ENCODE peak calls at places on chromosomes 3 and 15, in seven cellular contexts. X is heart right ventricle; F is T-helper 9 cell; I is IMR-90; N is amniotic epithelial cell; H is HFF-Myc; U is stimulated activated CD4-positive, alpha-beta T cell treated with anti-CD3 and anti-CD28 coated beads, TNF-alpha, amount 100 ng/mL, for 48 hours. B is an unnamed sample.

GRCh38 chr15:69976366-69976994 is 121.2 kb downstream of the TLE3 start:
- DNase-seq in X (peak), F (peak), I (peak), N (peak), H (peak), U (peak), B (peak)

GRCh38 chr15:36544518-36545383 is 34.7 kb upstream of the CDIN1 start:
- DNase-seq in X (no peak), F (no peak), I (no peak), N (no peak), H (no peak), U (no peak), B (no peak)

GRCh38 chr15:44712108-44713005 is 1.0 kb downstream of the B2M start:
- DNase-seq in X (peak), F (peak), I (peak), N (peak), H (no peak), U (no peak), B (peak)

GRCh38 chr3:56131976-56132590 is 336.2 kb downstream of the ERC2 start:
- DNase-seq in X (no peak), F (no peak), I (peak), N (peak), H (peak), U (no peak), B (no peak)

GRCh38 chr15:68062946-68063345 is 8.8 kb downstream of the PIAS1 start:
- DNase-seq in X (no peak), F (no peak), I (no peak), N (no peak), H (no peak), U (no peak), B (no peak)

GRCh38 chr3:84209473-84209872 is 749.3 kb upstream of the CADM2 start:
- DNase-seq in X (no peak), F (no peak), I (no peak), N (no peak), H (no peak), U (no peak), B (no peak)

GRCh38 chr15:100777821-100778220 is 101.8 kb upstream of the ALDH1A3 start:
- DNase-seq in X (no peak), F (no peak), I (no peak), N (no peak), H (no peak), U (no peak), B (no peak)

GRCh38 chr3:9351709-9352126 is 11.1 kb upstream of the THUMPD3 start:
- DNase-seq in X (no peak), F (no peak), I (no peak), N (no peak), H (no peak), U (no peak), B (no peak)

GRCh38 chr3:49535971-49536874 is 18.1 kb upstream of the BSN start:
- DNase-seq in X (no peak), F (no peak), I (peak), N (no peak), H (no peak), U (no peak), B (no peak)

GRCh38 chr15:29570121-29570930 is 251.9 kb downstream of the TJP1 start:
- DNase-seq in X (no peak), F (no peak), I (no peak), N (peak), H (no peak), U (no peak), B (no peak)

GRCh38 chr3:49412632-49413337 is 562 bp downstream of the TCTA start:
- DNase-seq in X (no peak), F (no peak), I (no peak), N (no peak), H (no peak), U (no peak), B (no peak)

GRCh38 chr3:133093366-133093765 is 55.2 kb downstream of the TMEM108 start:
- DNase-seq in X (no peak), F (no peak), I (no peak), N (no peak), H (no peak), U (no peak), B (no peak)

GRCh38 chr3:140203510-140203909 is 268.5 kb downstream of the CLSTN2 start:
- DNase-seq in X (no peak), F (no peak), I (no peak), N (no peak), H (no peak), U (no peak), B (no peak)

GRCh38 chr3:195095704-195096036 is 175.3 kb downstream of the XXYLT1 start:
- DNase-seq in X (no peak), F (no peak), I (peak), N (peak), H (no peak), U (no peak), B (peak)

GRCh38 chr3:124886168-124887051 is 755 bp downstream of the ITGB5 start:
- DNase-seq in X (peak), F (peak), I (peak), N (peak), H (no peak), U (no peak), B (no peak)

GRCh38 chr3:73100734-73101550 is 39.5 kb downstream of the EBLN2 start:
- DNase-seq in X (peak), F (peak), I (peak), N (peak), H (peak), U (peak), B (peak)

GRCh38 chr3:54427951-54428871 is 305.9 kb downstream of the CACNA2D3 start:
- DNase-seq in X (peak), F (no peak), I (peak), N (peak), H (peak), U (peak), B (no peak)